ENCODE peak calls at places on chromosomes 13 and 19, in nine cellular contexts. One of them, this sample, is unnamed.
A peak's percentile ranks its signal among the peaks of the same experiment; 100 is the strongest.

GRCh38 chr19:33387351-33388230 is 14.1 kb downstream of the CEBPG start:
- DNase-seq in sigmoid colon: no peak
- DNase-seq in heart left ventricle: no peak
- DNase-seq in thyroid gland: no peak
- DNase-seq in adrenal gland: no peak
- DNase-seq in prostate gland: no peak
- DNase-seq in body of pancreas: no peak
- DNase-seq in right lobe of liver: peak; percentile 58
- DNase-seq in breast epithelium: no peak
- DNase-seq in this sample: no peak

GRCh38 chr19:28523619-28524018 is 689.3 kb downstream of the UQCRFS1 start:
- DNase-seq in sigmoid colon: no peak
- DNase-seq in heart left ventricle: no peak
- DNase-seq in thyroid gland: no peak
- DNase-seq in adrenal gland: no peak
- DNase-seq in prostate gland: no peak
- DNase-seq in body of pancreas: no peak
- DNase-seq in right lobe of liver: no peak
- DNase-seq in breast epithelium: no peak
- DNase-seq in this sample: no peak

GRCh38 chr13:21389124-21389523 is 70.0 kb downstream of the ZDHHC20 start:
- DNase-seq in sigmoid colon: no peak
- DNase-seq in heart left ventricle: no peak
- DNase-seq in thyroid gland: no peak
- DNase-seq in adrenal gland: no peak
- DNase-seq in prostate gland: no peak
- DNase-seq in body of pancreas: no peak
- DNase-seq in right lobe of liver: no peak
- DNase-seq in breast epithelium: no peak
- DNase-seq in this sample: no peak

GRCh38 chr19:14181906-14182305 is 24.1 kb downstream of the ADGRL1 start:
- DNase-seq in sigmoid colon: no peak
- DNase-seq in heart left ventricle: no peak
- DNase-seq in thyroid gland: no peak
- DNase-seq in adrenal gland: no peak
- DNase-seq in prostate gland: no peak
- DNase-seq in body of pancreas: no peak
- DNase-seq in right lobe of liver: no peak
- DNase-seq in breast epithelium: no peak
- DNase-seq in this sample: no peak

GRCh38 chr13:85724554-85725432 is 74.4 kb downstream of the SLITRK6 start:
- DNase-seq in sigmoid colon: no peak
- DNase-seq in heart left ventricle: no peak
- DNase-seq in thyroid gland: no peak
- DNase-seq in adrenal gland: no peak
- DNase-seq in prostate gland: no peak
- DNase-seq in body of pancreas: no peak
- DNase-seq in right lobe of liver: no peak
- DNase-seq in breast epithelium: no peak
- DNase-seq in this sample: no peak

GRCh38 chr13:20401586-20401957 is 124.1 kb downstream of the CRYL1 start:
- DNase-seq in sigmoid colon: peak; percentile 39
- DNase-seq in heart left ventricle: no peak
- DNase-seq in thyroid gland: no peak
- DNase-seq in adrenal gland: no peak
- DNase-seq in prostate gland: no peak
- DNase-seq in body of pancreas: no peak
- DNase-seq in right lobe of liver: no peak
- DNase-seq in breast epithelium: no peak
- DNase-seq in this sample: no peak

GRCh38 chr13:100860866-100861265 is 186.3 kb upstream of the TMTC4 start:
- DNase-seq in sigmoid colon: no peak
- DNase-seq in heart left ventricle: no peak
- DNase-seq in thyroid gland: no peak
- DNase-seq in adrenal gland: no peak
- DNase-seq in prostate gland: no peak
- DNase-seq in body of pancreas: no peak
- DNase-seq in right lobe of liver: no peak
- DNase-seq in breast epithelium: no peak
- DNase-seq in this sample: no peak

GRCh38 chr13:44516771-44517170 is 59.4 kb downstream of the TSC22D1 start:
- DNase-seq in sigmoid colon: no peak
- DNase-seq in heart left ventricle: no peak
- DNase-seq in thyroid gland: no peak
- DNase-seq in adrenal gland: no peak
- DNase-seq in prostate gland: no peak
- DNase-seq in body of pancreas: no peak
- DNase-seq in right lobe of liver: no peak
- DNase-seq in breast epithelium: no peak
- DNase-seq in this sample: no peak

GRCh38 chr13:26539738-26540292 is 17.7 kb upstream of the WASF3 start:
- DNase-seq in sigmoid colon: no peak
- DNase-seq in heart left ventricle: no peak
- DNase-seq in thyroid gland: no peak
- DNase-seq in adrenal gland: no peak
- DNase-seq in prostate gland: no peak
- DNase-seq in body of pancreas: no peak
- DNase-seq in right lobe of liver: no peak
- DNase-seq in breast epithelium: no peak
- DNase-seq in this sample: no peak

GRCh38 chr13:26541678-26542553 is 15.6 kb upstream of the WASF3 start:
- DNase-seq in sigmoid colon: no peak
- DNase-seq in heart left ventricle: no peak
- DNase-seq in thyroid gland: no peak
- DNase-seq in adrenal gland: no peak
- DNase-seq in prostate gland: no peak
- DNase-seq in body of pancreas: no peak
- DNase-seq in right lobe of liver: no peak
- DNase-seq in breast epithelium: no peak
- DNase-seq in this sample: no peak

GRCh38 chr13:26540319-26540718 is 17.2 kb upstream of the WASF3 start:
- DNase-seq in sigmoid colon: no peak
- DNase-seq in heart left ventricle: no peak
- DNase-seq in thyroid gland: no peak
- DNase-seq in adrenal gland: no peak
- DNase-seq in prostate gland: no peak
- DNase-seq in body of pancreas: no peak
- DNase-seq in right lobe of liver: no peak
- DNase-seq in breast epithelium: no peak
- DNase-seq in this sample: no peak

GRCh38 chr13:26538363-26539317 is 18.8 kb upstream of the WASF3 start:
- DNase-seq in sigmoid colon: no peak
- DNase-seq in heart left ventricle: no peak
- DNase-seq in thyroid gland: no peak
- DNase-seq in adrenal gland: no peak
- DNase-seq in prostate gland: peak; percentile 54
- DNase-seq in body of pancreas: no peak
- DNase-seq in right lobe of liver: no peak
- DNase-seq in breast epithelium: no peak
- DNase-seq in this sample: no peak

DNA sequence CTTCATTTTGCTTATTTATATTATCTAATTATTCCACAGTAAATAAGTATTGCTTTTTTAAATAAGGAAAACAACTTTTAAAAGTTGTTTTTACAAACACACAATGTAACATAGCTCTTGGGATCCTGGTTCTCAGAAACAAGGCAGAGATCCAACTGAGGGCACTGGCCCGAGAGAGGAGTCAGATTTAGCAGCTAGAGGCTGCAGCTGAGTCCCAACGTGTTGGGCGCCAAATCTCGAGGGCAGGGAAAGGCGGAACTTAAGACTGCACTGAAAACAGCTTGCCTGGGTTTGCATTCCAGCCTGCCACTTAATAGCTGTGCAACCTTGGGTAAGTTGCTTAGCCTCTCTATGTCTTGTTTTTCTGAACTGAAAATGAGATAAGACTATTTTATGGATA is 16.4 kb upstream of the WASF3 start:
- DNase-seq in sigmoid colon: no peak
- DNase-seq in heart left ventricle: no peak
- DNase-seq in thyroid gland: peak; percentile 54
- DNase-seq in adrenal gland: no peak
- DNase-seq in prostate gland: no peak
- DNase-seq in body of pancreas: no peak
- DNase-seq in right lobe of liver: no peak
- DNase-seq in breast epithelium: no peak
- DNase-seq in this sample: no peak
- H3K27ac ChIP-seq in sigmoid colon: no peak overlapping the region
- H3K27ac ChIP-seq in heart left ventricle: no peak overlapping the region
- H3K27ac ChIP-seq in thyroid gland: no peak overlapping the region
- H3K27ac ChIP-seq in adrenal gland: no peak overlapping the region
- H3K27ac ChIP-seq in prostate gland: no peak overlapping the region
- H3K27ac ChIP-seq in body of pancreas: no peak overlapping the region
- H3K27ac ChIP-seq in right lobe of liver: no peak overlapping the region
- H3K27ac ChIP-seq in breast epithelium: no peak overlapping the region
- H3K27ac ChIP-seq in this sample: no peak overlapping the region

DNA sequence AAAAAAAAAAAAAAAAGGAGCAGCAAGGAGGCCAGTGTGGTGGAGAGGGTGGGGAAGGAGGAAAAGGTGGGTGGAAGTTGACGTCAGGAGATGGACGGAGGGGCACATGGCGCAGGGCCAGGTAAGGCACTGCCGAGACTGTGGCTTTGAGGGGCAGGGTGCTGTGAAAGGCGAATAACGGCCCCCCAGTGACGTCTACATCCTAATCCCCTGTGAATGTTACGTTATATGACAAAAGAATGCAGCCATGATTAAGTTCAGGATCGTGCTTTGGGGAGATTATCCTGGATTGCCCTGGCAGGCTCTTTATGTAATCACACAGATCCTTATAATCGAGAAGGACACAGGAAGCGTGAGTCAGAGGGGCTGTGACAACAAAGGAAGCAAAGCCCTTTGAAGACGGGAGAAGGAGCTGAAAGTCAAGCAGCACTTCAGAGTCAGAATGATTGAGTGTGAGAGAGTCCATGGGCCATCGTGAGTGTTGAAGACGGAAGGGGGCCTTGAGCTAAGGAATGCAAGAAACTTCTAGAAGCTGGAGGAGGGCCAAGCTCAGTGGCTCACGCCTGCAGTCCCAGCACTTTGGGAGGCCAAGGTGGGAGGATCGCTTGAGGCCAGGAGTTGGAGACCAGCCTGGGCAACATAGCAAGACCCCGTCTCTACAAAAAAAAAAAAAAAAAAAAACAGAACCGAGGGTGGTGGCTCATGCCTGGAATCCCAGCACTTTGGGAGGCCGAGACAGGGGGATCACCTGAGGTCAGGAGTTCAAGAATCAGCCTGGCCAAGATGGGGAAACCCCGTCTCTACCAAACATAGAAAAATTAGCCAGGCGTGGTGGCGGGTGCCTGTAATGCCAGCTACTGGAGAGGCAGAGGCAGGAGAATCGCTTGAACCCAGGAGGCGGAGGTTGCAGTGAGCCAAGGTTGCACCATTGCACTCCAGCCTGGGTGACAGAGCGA is 13.8 kb upstream of the CEACAM16 start:
- DNase-seq in sigmoid colon: no peak
- DNase-seq in heart left ventricle: peak; percentile 43
- DNase-seq in thyroid gland: peak; percentile 48
- DNase-seq in adrenal gland: peak; percentile 85
- DNase-seq in prostate gland: no peak
- DNase-seq in body of pancreas: no peak
- DNase-seq in right lobe of liver: no peak
- DNase-seq in breast epithelium: no peak
- DNase-seq in this sample: no peak
- TF ChIP-seq POLR2A in sigmoid colon: no peak
- TF ChIP-seq POLR2A in heart left ventricle: no peak
- TF ChIP-seq POLR2A in thyroid gland: no peak
- TF ChIP-seq POLR2A in adrenal gland: no peak
- TF ChIP-seq POLR2A in prostate gland: no peak
- TF ChIP-seq POLR2A in body of pancreas: no peak
- TF ChIP-seq POLR2A in right lobe of liver: no peak
- TF ChIP-seq POLR2A in breast epithelium: no peak
- TF ChIP-seq POLR2A in this sample: no peak

GRCh38 chr19:7677664-7678311 is 898 bp downstream of the MCEMP1 start:
- DNase-seq in sigmoid colon: no peak
- DNase-seq in heart left ventricle: no peak
- DNase-seq in thyroid gland: no peak
- DNase-seq in adrenal gland: no peak
- DNase-seq in prostate gland: no peak
- DNase-seq in body of pancreas: no peak
- DNase-seq in right lobe of liver: no peak
- DNase-seq in breast epithelium: no peak
- DNase-seq in this sample: no peak

GRCh38 chr19:7681336-7682174 is 922 bp downstream of the TRAPPC5 start:
- DNase-seq in sigmoid colon: peak; percentile 87
- DNase-seq in heart left ventricle: peak; percentile 79
- DNase-seq in thyroid gland: peak; percentile 81
- DNase-seq in adrenal gland: peak; percentile 87
- DNase-seq in prostate gland: peak; percentile 69
- DNase-seq in body of pancreas: peak; percentile 81
- DNase-seq in right lobe of liver: peak; percentile 88
- DNase-seq in breast epithelium: peak; percentile 71
- DNase-seq in this sample: peak; percentile 73

GRCh38 chr19:7679017-7679720 is 1.5 kb upstream of the TRAPPC5 start:
- DNase-seq in sigmoid colon: no peak
- DNase-seq in heart left ventricle: no peak
- DNase-seq in thyroid gland: no peak
- DNase-seq in adrenal gland: no peak
- DNase-seq in prostate gland: peak; percentile 17
- DNase-seq in body of pancreas: peak; percentile 16
- DNase-seq in right lobe of liver: no peak
- DNase-seq in breast epithelium: no peak
- DNase-seq in this sample: no peak

GRCh38 chr19:7680606-7681335 is at the start of gene TRAPPC5:
- DNase-seq in sigmoid colon: peak; percentile 89
- DNase-seq in heart left ventricle: peak; percentile 84
- DNase-seq in thyroid gland: peak; percentile 82
- DNase-seq in adrenal gland: peak; percentile 80
- DNase-seq in prostate gland: peak; percentile 78
- DNase-seq in body of pancreas: peak; percentile 90
- DNase-seq in right lobe of liver: peak; percentile 93
- DNase-seq in breast epithelium: peak; percentile 63
- DNase-seq in this sample: peak; percentile 85

DNA sequence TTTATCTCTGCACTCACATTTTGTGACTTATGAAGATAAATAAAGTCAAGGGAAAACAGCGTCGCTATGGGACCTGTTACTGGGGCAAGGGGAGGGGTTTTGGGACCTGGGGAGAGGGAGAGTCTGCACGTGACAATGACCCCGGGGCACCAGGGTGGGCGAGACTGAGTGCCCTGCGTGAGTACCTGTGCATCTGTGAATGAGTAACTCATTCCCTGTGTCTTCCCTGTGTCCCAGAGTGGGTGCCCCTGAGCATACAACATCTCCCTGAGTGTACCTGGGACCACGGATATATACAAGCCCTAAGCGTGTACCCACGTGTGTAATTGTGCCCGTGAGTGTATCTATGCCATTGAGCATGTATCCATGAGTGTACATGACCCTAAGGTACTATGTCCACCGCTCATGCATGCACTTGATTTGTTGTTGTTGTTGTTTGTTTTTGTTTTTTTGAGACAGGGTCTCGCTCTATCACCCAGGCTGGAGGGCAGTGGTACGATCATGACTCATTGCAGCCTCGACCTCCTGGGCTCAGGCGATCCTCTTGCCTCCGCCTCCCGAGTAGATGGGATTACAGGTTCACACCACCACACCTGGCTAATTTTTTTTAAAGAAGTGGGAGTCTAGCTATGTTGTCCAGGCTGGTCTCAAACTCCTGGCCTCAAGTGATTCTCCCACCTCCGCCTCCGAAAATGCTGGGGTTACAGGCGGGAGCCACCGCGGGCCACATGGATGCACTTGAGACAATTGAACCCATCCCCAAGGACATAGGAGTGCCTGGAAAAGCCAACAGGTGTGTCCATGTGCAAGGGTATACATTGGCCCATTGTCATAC is 645 bp upstream of the TRAPPC5 start:
- DNase-seq in sigmoid colon: no peak
- DNase-seq in heart left ventricle: no peak
- DNase-seq in thyroid gland: no peak
- DNase-seq in adrenal gland: no peak
- DNase-seq in prostate gland: no peak
- DNase-seq in body of pancreas: no peak
- DNase-seq in right lobe of liver: no peak
- DNase-seq in breast epithelium: no peak
- DNase-seq in this sample: no peak
- H3K4me3 ChIP-seq in sigmoid colon: peak overlapping the region; percentile 94
- H3K4me3 ChIP-seq in heart left ventricle: peak overlapping the region; percentile 90
- H3K4me3 ChIP-seq in thyroid gland: peak overlapping the region; percentile 84
- H3K4me3 ChIP-seq in adrenal gland: no peak overlapping the region
- H3K4me3 ChIP-seq in prostate gland: peak overlapping the region; percentile 100
- H3K4me3 ChIP-seq in body of pancreas: no peak overlapping the region
- H3K4me3 ChIP-seq in right lobe of liver: no peak overlapping the region
- H3K4me3 ChIP-seq in breast epithelium: peak overlapping the region; percentile 97
- H3K4me3 ChIP-seq in this sample: peak overlapping the region; percentile 100

GRCh38 chr19:10421981-10422461 is 1.7 kb downstream of the PDE4A start:
- DNase-seq in sigmoid colon: no peak
- DNase-seq in heart left ventricle: no peak
- DNase-seq in thyroid gland: no peak
- DNase-seq in adrenal gland: no peak
- DNase-seq in prostate gland: no peak
- DNase-seq in body of pancreas: no peak
- DNase-seq in right lobe of liver: no peak
- DNase-seq in breast epithelium: no peak
- DNase-seq in this sample: no peak

GRCh38 chr19:10419200-10419645 is 1.1 kb upstream of the PDE4A start:
- DNase-seq in sigmoid colon: no peak
- DNase-seq in heart left ventricle: no peak
- DNase-seq in thyroid gland: no peak
- DNase-seq in adrenal gland: no peak
- DNase-seq in prostate gland: no peak
- DNase-seq in body of pancreas: no peak
- DNase-seq in right lobe of liver: no peak
- DNase-seq in breast epithelium: no peak
- DNase-seq in this sample: no peak

GRCh38 chr19:10419646-10420443 is 493 bp upstream of the PDE4A start:
- DNase-seq in sigmoid colon: no peak
- DNase-seq in heart left ventricle: no peak
- DNase-seq in thyroid gland: no peak
- DNase-seq in adrenal gland: no peak
- DNase-seq in prostate gland: no peak
- DNase-seq in body of pancreas: no peak
- DNase-seq in right lobe of liver: no peak
- DNase-seq in breast epithelium: no peak
- DNase-seq in this sample: peak; percentile 21

GRCh38 chr19:10421240-10421948 is 1.1 kb downstream of the PDE4A start:
- DNase-seq in sigmoid colon: no peak
- DNase-seq in heart left ventricle: no peak
- DNase-seq in thyroid gland: no peak
- DNase-seq in adrenal gland: no peak
- DNase-seq in prostate gland: no peak
- DNase-seq in body of pancreas: no peak
- DNase-seq in right lobe of liver: no peak
- DNase-seq in breast epithelium: no peak
- DNase-seq in this sample: no peak

DNA sequence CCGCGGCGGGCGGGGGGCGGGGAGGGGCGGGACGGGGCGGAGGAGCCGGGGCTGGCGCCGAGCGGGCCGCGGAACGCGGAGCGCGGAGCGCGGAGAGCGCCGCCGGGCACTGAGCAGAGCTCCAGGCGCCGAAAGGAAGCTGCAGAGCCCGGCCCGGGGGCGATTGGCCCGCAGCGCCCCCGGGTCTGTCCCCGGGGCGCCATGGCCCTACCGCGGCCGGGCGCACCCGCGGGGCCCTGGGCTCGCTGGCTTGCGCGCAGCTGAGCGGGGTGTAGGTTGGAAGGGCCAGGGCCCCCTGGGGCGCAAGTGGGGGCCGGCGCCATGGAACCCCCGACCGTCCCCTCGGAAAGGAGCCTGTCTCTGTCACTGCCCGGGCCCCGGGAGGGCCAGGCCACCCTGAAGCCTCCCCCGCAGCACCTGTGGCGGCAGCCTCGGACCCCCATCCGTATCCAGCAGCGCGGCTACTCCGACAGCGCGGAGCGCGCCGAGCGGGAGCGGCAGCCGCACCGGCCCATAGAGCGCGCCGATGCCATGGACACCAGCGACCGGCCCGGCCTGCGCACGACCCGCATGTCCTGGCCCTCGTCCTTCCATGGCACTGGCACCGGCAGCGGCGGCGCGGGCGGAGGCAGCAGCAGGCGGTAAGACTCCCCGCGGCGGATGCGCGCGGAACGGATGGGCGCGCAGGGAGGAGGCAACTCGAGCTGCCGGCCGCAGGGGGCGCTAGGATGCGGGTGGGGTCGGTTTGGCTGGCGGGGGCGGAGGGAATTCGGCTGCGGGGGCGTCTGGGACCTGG is at the start of gene PDE4A:
- DNase-seq in sigmoid colon: no peak
- DNase-seq in heart left ventricle: no peak
- DNase-seq in thyroid gland: no peak
- DNase-seq in adrenal gland: no peak
- DNase-seq in prostate gland: no peak
- DNase-seq in body of pancreas: no peak
- DNase-seq in right lobe of liver: no peak
- DNase-seq in breast epithelium: no peak
- DNase-seq in this sample: no peak
- H3K27ac ChIP-seq in sigmoid colon: no peak within 1 kb of the TSS
- H3K27ac ChIP-seq in heart left ventricle: no peak within 1 kb of the TSS
- H3K27ac ChIP-seq in thyroid gland: no peak within 1 kb of the TSS
- H3K27ac ChIP-seq in adrenal gland: no peak within 1 kb of the TSS
- H3K27ac ChIP-seq in prostate gland: no peak within 1 kb of the TSS
- H3K27ac ChIP-seq in body of pancreas: no peak within 1 kb of the TSS
- H3K27ac ChIP-seq in right lobe of liver: no peak within 1 kb of the TSS
- H3K27ac ChIP-seq in breast epithelium: no peak within 1 kb of the TSS
- H3K27ac ChIP-seq in this sample: no peak within 1 kb of the TSS